ENCODE peak calls at places on chromosomes 12 and 14, in six cellular contexts. S, O, Q, G, F and M are unnamed samples.

GRCh38 chr12:12561305-12562015 is 1.2 kb downstream of the DUSP16 start:
- DNase-seq in G (peak; percentile 86), F (peak; percentile 76), S (peak; percentile 84), O (peak; percentile 50), Q (peak; percentile 34), M (no peak)

GRCh38 chr14:89625208-89625987 is 208.4 kb upstream of the FOXN3 start:
- DNase-seq in G (peak; percentile 50), Q (no peak), O (peak; percentile 29), F (no peak), S (peak; percentile 81), M (no peak)

GRCh38 chr14:69299286-69300035 is 39.5 kb downstream of the GALNT16 start:
- DNase-seq in G (peak; percentile 78), S (no peak), Q (no peak), F (no peak), O (no peak), M (no peak)

GRCh38 chr12:96368233-96368632 is 32.0 kb downstream of the CDK17 start:
- DNase-seq in Q (no peak), S (peak; percentile 65), G (no peak), O (peak; percentile 39), F (peak; percentile 68), M (no peak)

GRCh38 chr12:68675098-68675842 is 11.5 kb upstream of the NUP107 start:
- DNase-seq in O (no peak), Q (no peak), G (peak; percentile 54), F (no peak), S (no peak), M (no peak)

GRCh38 chr12:401235-402126 is at the start of gene CCDC77:
- DNase-seq in F (peak; percentile 95), Q (peak; percentile 98), O (peak; percentile 90), S (peak; percentile 95), G (peak; percentile 99), M (no peak)

GRCh38 chr14:59187802-59188460 is 536 bp upstream of the DAAM1 start:
- DNase-seq in S (peak; percentile 69), F (peak; percentile 64), O (no peak), G (no peak), Q (peak; percentile 7), M (no peak)

GRCh38 chr12:106956048-106956935 is 585 bp downstream of the TMEM263 start:
- DNase-seq in O (peak; percentile 89), G (peak; percentile 94), Q (peak; percentile 64), S (peak; percentile 92), F (peak; percentile 72), M (peak; percentile 69)

GRCh38 chr14:71166434-71166833 is 259.2 kb downstream of the PCNX1 start:
- DNase-seq in O (peak; percentile 81), G (peak; percentile 62), S (no peak), Q (peak; percentile 81), F (peak; percentile 47), M (peak; percentile 64)

GRCh38 chr12:96886998-96887677 is 19.9 kb upstream of the NEDD1 start:
- DNase-seq in G (peak; percentile 63), O (peak; percentile 85), Q (no peak), S (no peak), F (no peak), M (no peak)

GRCh38 chr14:29521526-29522137 is 406.0 kb downstream of the PRKD1 start:
- DNase-seq in O (no peak), F (no peak), S (no peak), G (peak; percentile 82), Q (no peak), M (no peak)

GRCh38 chr12:83848702-83849101 is 1063.9 kb downstream of the SLC6A15 start:
- DNase-seq in O (no peak), F (no peak), G (no peak), Q (no peak), S (no peak), M (no peak)

GRCh38 chr12:4763549-4763948 is 43.3 kb downstream of the GALNT8 start:
- DNase-seq in F (peak; percentile 26), S (peak; percentile 61), Q (no peak), G (peak; percentile 99), O (no peak), M (no peak)